ENCODE peak calls at places on chromosomes 6 and 20, in five cellular contexts. L is IMR-90, A is ovary, D is gastrocnemius medialis, H is heart left ventricle. Z is an unnamed sample.

GRCh38 chr20:58389324-58389967 is 417 bp downstream of the VAPB start:
- DNase-seq in L (peak; percentile 32), D (peak; percentile 4), H (peak; percentile 49), A (no peak), Z (no peak)

GRCh38 chr6:12735786-12736185 is 19.2 kb downstream of the PHACTR1 start:
- DNase-seq in A (no peak), L (no peak), H (no peak), D (no peak), Z (no peak)

GRCh38 chr20:14807224-14807623 is 469.8 kb upstream of the FLRT3 start:
- DNase-seq in L (no peak), A (no peak), H (no peak), D (no peak), Z (no peak)

GRCh38 chr20:54044156-54044555 is 26.2 kb downstream of the BCAS1 start:
- DNase-seq in D (no peak), L (peak; percentile 51), H (no peak), A (no peak), Z (no peak)

GRCh38 chr20:12577213-12577612 is 431.6 kb upstream of the SPTLC3 start:
- DNase-seq in L (no peak), D (no peak), A (no peak), H (no peak), Z (no peak)

GRCh38 chr6:72677740-72678139 is 55.9 kb downstream of the KCNQ5 start:
- DNase-seq in D (no peak), H (no peak), L (no peak), A (no peak), Z (no peak)

GRCh38 chr20:45970646-45971424 is 1.2 kb downstream of the ZNF335 start:
- DNase-seq in D (no peak), H (no peak), A (no peak), L (peak; percentile 19), Z (peak; percentile 43)

GRCh38 chr20:45338121-45339030 is 9.8 kb downstream of the SDC4 start:
- DNase-seq in H (no peak), D (no peak), A (no peak), L (no peak), Z (no peak)

GRCh38 chr6:140379919-140380318 is 1005.5 kb upstream of the CITED2 start:
- DNase-seq in A (no peak), H (no peak), L (peak; percentile 86), D (no peak), Z (no peak)

GRCh38 chr6:71197770-71198169 is 90.8 kb upstream of the OGFRL1 start:
- DNase-seq in D (no peak), H (no peak), A (no peak), L (peak; percentile 81), Z (no peak)

GRCh38 chr6:142737368-142738060 is 207.5 kb downstream of the HIVEP2 start:
- DNase-seq in H (no peak), D (no peak), A (no peak), L (peak; percentile 41), Z (no peak)

GRCh38 chr6:146856296-146856695 is 257.5 kb downstream of the ADGB start:
- DNase-seq in D (no peak), L (no peak), A (no peak), H (no peak), Z (no peak)

GRCh38 chr6:15086273-15087158 is 159.4 kb upstream of the JARID2 start:
- DNase-seq in A (no peak), D (no peak), H (no peak), L (no peak), Z (no peak)

GRCh38 chr6:117169781-117170281 is 95.5 kb upstream of the VGLL2 start:
- DNase-seq in D (no peak), H (no peak), A (no peak), L (no peak), Z (no peak)

GRCh38 chr6:51528556-51528955 is 558.9 kb downstream of the PKHD1 start:
- DNase-seq in D (no peak), L (no peak), H (no peak), A (no peak), Z (no peak)

GRCh38 chr20:48102821-48103635 is 317.7 kb upstream of the SULF2 start:
- DNase-seq in H (no peak), L (no peak), A (no peak), D (no peak), Z (no peak)

GRCh38 chr6:156883497-156884252 is 106.5 kb downstream of the ARID1B start:
- DNase-seq in A (no peak), L (peak; percentile 35), D (no peak), H (no peak), Z (no peak)

GRCh38 chr6:122735618-122736017 is 43.9 kb upstream of the FABP7 start:
- DNase-seq in D (no peak), A (no peak), H (no peak), L (no peak), Z (no peak)

GRCh38 chr20:59135093-59135492 is 28.5 kb upstream of the ZNF831 start:
- DNase-seq in D (no peak), L (no peak), A (no peak), H (no peak), Z (no peak)

GRCh38 chr20:3798405-3798768 is 2.3 kb downstream of the CDC25B start:
- DNase-seq in A (no peak), D (no peak), L (no peak), H (no peak), Z (no peak)

GRCh38 chr20:41165001-41165882 is 27.9 kb downstream of the PLCG1 start:
- DNase-seq in L (no peak), H (no peak), A (no peak), D (no peak), Z (no peak)

GRCh38 chr20:31930758-31931157 is 21.1 kb downstream of the PDRG1 start:
- DNase-seq in H (no peak), L (no peak), A (no peak), D (no peak), Z (no peak)

GRCh38 chr6:24064106-24064505 is 61.9 kb upstream of the NRSN1 start:
- DNase-seq in H (no peak), A (no peak), L (no peak), D (no peak), Z (no peak)

GRCh38 chr6:31538805-31539400 is 2.9 kb downstream of the DDX39B start:
- DNase-seq in D (no peak), H (no peak), A (no peak), L (no peak), Z (no peak)

GRCh38 chr6:20610636-20611200 is 76.5 kb downstream of the CDKAL1 start:
- DNase-seq in H (no peak), D (no peak), L (peak; percentile 28), A (no peak), Z (no peak)

GRCh38 chr6:85015396-85015990 is 251.1 kb upstream of the TBX18 start:
- DNase-seq in D (no peak), H (peak; percentile 49), L (peak; percentile 42), A (peak; percentile 15), Z (peak; percentile 87)

GRCh38 chr20:8361008-8361652 is 229.1 kb downstream of the PLCB1 start:
- DNase-seq in A (no peak), D (no peak), H (no peak), L (peak; percentile 58), Z (peak; percentile 7)

GRCh38 chr6:163469459-163469858 is 54.9 kb downstream of the QKI start:
- DNase-seq in L (no peak), H (no peak), A (no peak), D (no peak), Z (no peak)

GRCh38 chr6:42441661-42442081 is 10.1 kb downstream of the TRERF1 start:
- DNase-seq in A (peak; percentile 24), L (peak; percentile 35), D (no peak), H (no peak), Z (no peak)

GRCh38 chr6:64777941-64778785 is 928.9 kb downstream of the EYS start:
- DNase-seq in H (no peak), L (peak; percentile 10), A (no peak), D (no peak), Z (no peak)

GRCh38 chr6:46848684-46849360 is 55.6 kb downstream of the MEP1A start:
- DNase-seq in D (peak; percentile 50), A (peak; percentile 68), H (peak; percentile 87), L (peak; percentile 55), Z (peak; percentile 78)

DNA sequence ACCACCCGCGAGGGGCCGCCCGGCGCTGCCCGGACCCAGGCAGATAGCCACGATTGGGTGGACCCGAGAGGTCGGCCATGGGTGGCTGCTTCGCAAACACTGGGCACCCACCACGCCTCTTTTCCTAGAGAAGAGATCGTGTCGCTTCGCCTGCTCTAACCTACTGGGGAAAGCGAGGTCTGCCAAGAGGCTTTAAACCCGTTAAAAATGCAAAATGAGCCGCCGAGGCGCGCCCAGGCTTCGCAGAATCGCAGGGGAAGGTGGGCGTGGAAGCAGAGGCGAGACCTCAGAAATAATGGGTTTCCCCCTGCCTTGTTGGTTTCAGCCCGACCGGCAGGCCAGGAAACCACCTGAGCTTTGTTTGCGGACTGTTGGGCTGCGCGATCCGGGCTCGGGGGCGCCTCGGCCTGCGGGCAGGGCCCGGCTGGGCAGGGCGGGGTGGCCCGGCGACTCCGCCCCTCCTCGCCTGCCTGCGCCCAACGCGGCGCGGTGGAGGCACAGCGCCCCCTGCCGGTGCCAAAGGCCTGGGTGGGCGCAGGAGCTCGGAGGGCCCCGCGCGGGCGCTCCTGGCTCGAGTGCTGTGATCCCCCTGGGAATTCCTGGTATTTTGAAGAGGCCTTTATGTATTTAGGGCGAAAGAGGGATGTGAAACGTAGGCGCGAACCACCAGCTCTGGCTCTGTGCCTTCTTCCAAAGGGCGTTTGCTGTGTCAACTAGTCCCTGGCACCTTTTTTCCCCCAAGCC is 1.6 kb downstream of the MARCKS start:
- DNase-seq in H (peak; percentile 89), A (peak; percentile 90), D (peak; percentile 73), L (peak; percentile 87), Z (peak; percentile 76)
- TF ChIP-seq POLR2A in H (no peak), A (peak; percentile 69), D (peak; percentile 51), L (peak; percentile 71), Z (peak; percentile 82)

GRCh38 chr6:112618796-112619195 is 271.7 kb downstream of the RFPL4B start:
- DNase-seq in D (no peak), H (no peak), L (no peak), A (peak; percentile 22), Z (no peak)
- TF ChIP-seq CTCF in D (no peak), H (no peak), L (no peak), A (no peak), Z (no peak)

DNA sequence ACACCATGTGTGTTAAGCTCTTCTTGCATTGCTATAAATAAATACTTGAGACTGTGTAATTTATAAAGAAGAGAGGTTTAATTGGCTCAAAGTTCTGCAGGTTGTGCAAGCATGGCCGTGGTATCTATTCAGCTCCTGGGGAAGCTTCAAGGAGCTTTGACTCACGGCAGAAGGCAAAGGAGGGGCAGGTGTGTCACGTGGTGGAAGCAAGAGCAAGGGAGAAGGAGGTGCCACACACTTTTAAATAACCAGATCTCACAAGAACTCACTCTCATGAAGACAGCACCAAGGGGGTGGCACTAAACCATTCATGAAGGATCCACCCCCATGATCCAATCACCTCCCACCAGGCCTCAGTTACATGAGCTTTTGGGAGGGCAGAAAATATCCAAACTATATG is 193.7 kb downstream of the ERMARD start:
- DNase-seq in H (no peak), D (no peak), L (no peak), A (no peak), Z (no peak)
- TF ChIP-seq POLR2A in H (no peak), D (no peak), L (no peak), A (no peak), Z (no peak)

DNA sequence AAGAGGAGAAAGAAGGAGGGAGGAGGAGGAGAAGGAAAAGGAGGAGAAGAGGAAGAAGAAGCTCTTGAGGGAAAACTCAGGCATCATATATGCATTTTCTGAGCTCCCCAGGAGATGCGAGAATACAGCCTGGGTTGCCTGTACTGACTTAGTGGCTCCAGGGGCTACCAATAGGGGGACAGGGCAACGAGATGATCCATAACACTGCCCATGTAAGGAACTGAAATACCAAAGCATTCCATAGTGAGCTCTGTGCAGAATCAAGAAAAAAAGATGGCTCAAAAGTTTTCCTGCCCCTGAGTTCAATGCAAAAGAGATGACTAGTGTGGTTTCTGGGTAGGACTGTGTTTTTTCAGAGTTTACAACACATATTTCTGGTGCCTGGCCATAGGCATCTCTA is 258.7 kb downstream of the ALDH8A1 start:
- DNase-seq in H (no peak), D (no peak), L (no peak), A (no peak), Z (no peak)
- TF ChIP-seq CTCF in H (no peak), D (no peak), L (no peak), A (no peak), Z (no peak)

Z was measured in tibial nerve.